ENCODE peak calls at places on chromosome 21, in four cellular contexts. V is sciatic nerve; L is stimulated activated CD4-positive, alpha-beta T cell treated with anti-CD3 and anti-CD28 coated beads, TNF-alpha, amount 100 ng/mL, for 1 hour; S is HFF-Myc. C is an unnamed sample.

GRCh38 chr21:27564684-27565280 is 597.9 kb upstream of the ADAMTS5 start:
- DNase-seq in V (peak), L (no peak), S (no peak), C (no peak)

GRCh38 chr21:25939396-25939761 is 204.6 kb downstream of the GABPA start:
- DNase-seq in V (no peak), L (no peak), S (no peak), C (no peak)

GRCh38 chr21:42599962-42600361 is 53.5 kb upstream of the PDE9A start:
- DNase-seq in V (no peak), L (no peak), S (no peak), C (no peak)

GRCh38 chr21:36055551-36055950 is 4.8 kb downstream of the SETD4 start:
- DNase-seq in V (no peak), L (no peak), S (no peak), C (no peak)

GRCh38 chr21:41427556-41427955 is 1.5 kb downstream of the MX1 start:
- DNase-seq in V (no peak), L (no peak), S (no peak), C (no peak)

GRCh38 chr21:34989337-34990151 is 59.6 kb downstream of the RUNX1 start:
- DNase-seq in V (no peak), L (no peak), S (no peak), C (no peak)

GRCh38 chr21:20661221-20661620 is 337.0 kb upstream of the NCAM2 start:
- DNase-seq in V (no peak), L (no peak), S (no peak), C (no peak)

GRCh38 chr21:45067462-45068285 is 6.7 kb upstream of the ADARB1 start:
- DNase-seq in V (no peak), L (no peak), S (no peak), C (no peak)

GRCh38 chr21:38788275-38788911 is 17.3 kb upstream of the ETS2 start:
- DNase-seq in V (no peak), L (no peak), S (no peak), C (no peak)

GRCh38 chr21:17793675-17794123 is 25.5 kb downstream of the C21orf91 start:
- DNase-seq in V (no peak), L (no peak), S (no peak), C (no peak)

GRCh38 chr21:28521932-28522826 is 470.5 kb downstream of the LTN1 start:
- DNase-seq in V (no peak), L (no peak), S (peak), C (no peak)

GRCh38 chr21:42021751-42022430 is 11.7 kb upstream of the ZBTB21 start:
- DNase-seq in V (no peak), L (no peak), S (no peak), C (no peak)

GRCh38 chr21:31872452-31873274 is at the start of gene HUNK:
- DNase-seq in V (peak), L (no peak), S (no peak), C (no peak)